ENCODE peak calls at places on chromosomes 6 and 20, in six cellular contexts. R is uterus, X is left ventricle myocardium inferior, D is endodermal cell, P is heart right ventricle, Y is lower lobe of right lung. G is an unnamed sample.

GRCh38 chr6:29723666-29724588 is 693 bp downstream of the HLA-F start:
- DNase-seq in R (peak; percentile 59), X (peak; percentile 57), D (peak; percentile 92), P (peak; percentile 60), Y (peak; percentile 61), G (no peak)

GRCh38 chr6:135667694-135668455 is 170.3 kb upstream of the AHI1 start:
- DNase-seq in R (no peak), X (peak; percentile 30), D (peak; percentile 58), P (peak; percentile 25), Y (no peak), G (no peak)

GRCh38 chr6:139257821-139258398 is 33.9 kb downstream of the TXLNB start:
- DNase-seq in R (no peak), X (no peak), D (peak; percentile 68), P (no peak), Y (no peak), G (no peak)

GRCh38 chr6:160996316-160996715 is 4.7 kb downstream of the MAP3K4 start:
- DNase-seq in R (no peak), X (no peak), D (no peak), P (no peak), Y (no peak), G (no peak)

GRCh38 chr6:17836298-17836697 is 129.6 kb upstream of the NUP153 start:
- DNase-seq in R (no peak), X (no peak), D (no peak), P (no peak), Y (no peak), G (no peak)

GRCh38 chr20:15012551-15012950 is 675.1 kb upstream of the FLRT3 start:
- DNase-seq in R (no peak), X (no peak), D (no peak), P (no peak), Y (no peak), G (no peak)

GRCh38 chr20:9660236-9660868 is 146.0 kb downstream of the LAMP5 start:
- DNase-seq in R (no peak), X (no peak), D (peak; percentile 82), P (no peak), Y (no peak), G (no peak)

GRCh38 chr6:37131104-37131959 is 38.6 kb upstream of the PIM1 start:
- DNase-seq in R (peak; percentile 64), X (peak; percentile 83), D (no peak), P (peak; percentile 51), Y (peak; percentile 89), G (peak; percentile 87)

GRCh38 chr6:45613678-45614077 is 235.9 kb upstream of the SUPT3H start:
- DNase-seq in R (peak; percentile 31), X (peak; percentile 19), D (no peak), P (no peak), Y (no peak), G (no peak)

GRCh38 chr6:45206793-45207492 is 121.2 kb upstream of the RUNX2 start:
- DNase-seq in R (no peak), X (no peak), D (no peak), P (no peak), Y (no peak), G (no peak)

GRCh38 chr6:145948328-145948727 is 15.8 kb downstream of the SHPRH start:
- DNase-seq in R (no peak), X (no peak), D (no peak), P (no peak), Y (no peak), G (no peak)

GRCh38 chr6:142846883-142847287 is 98.1 kb downstream of the HIVEP2 start:
- DNase-seq in R (peak; percentile 33), X (no peak), D (peak; percentile 52), P (no peak), Y (no peak), G (no peak)
- H3K4me1 ChIP-seq in R (peaks cover 4% of the 10 kb centered on the region), X (peaks cover 89% of the 10 kb centered on the region), D (peaks cover 13% of the 10 kb centered on the region), P (peaks cover 98% of the 10 kb centered on the region), Y (peaks cover 59% of the 10 kb centered on the region), G (peaks cover 12% of the 10 kb centered on the region)

GRCh38 chr6:21321076-21321475 is 272.5 kb upstream of the SOX4 start:
- DNase-seq in R (no peak), X (no peak), D (no peak), P (no peak), Y (no peak), G (no peak)
- H3K4me3 ChIP-seq in R (no peak overlapping the region), X (no peak overlapping the region), D (no peak overlapping the region), P (no peak overlapping the region), Y (no peak overlapping the region), G (no peak overlapping the region)

GRCh38 chr6:67896476-67896875 is 738.6 kb upstream of the ADGRB3 start:
- DNase-seq in R (no peak), X (no peak), D (no peak), P (no peak), Y (no peak), G (no peak)
- H3K4me1 ChIP-seq in R (no peaks in the 10 kb centered on the region), X (no peaks in the 10 kb centered on the region), D (no peaks in the 10 kb centered on the region), P (no peaks in the 10 kb centered on the region), Y (no peaks in the 10 kb centered on the region), G (no peaks in the 10 kb centered on the region)

DNA sequence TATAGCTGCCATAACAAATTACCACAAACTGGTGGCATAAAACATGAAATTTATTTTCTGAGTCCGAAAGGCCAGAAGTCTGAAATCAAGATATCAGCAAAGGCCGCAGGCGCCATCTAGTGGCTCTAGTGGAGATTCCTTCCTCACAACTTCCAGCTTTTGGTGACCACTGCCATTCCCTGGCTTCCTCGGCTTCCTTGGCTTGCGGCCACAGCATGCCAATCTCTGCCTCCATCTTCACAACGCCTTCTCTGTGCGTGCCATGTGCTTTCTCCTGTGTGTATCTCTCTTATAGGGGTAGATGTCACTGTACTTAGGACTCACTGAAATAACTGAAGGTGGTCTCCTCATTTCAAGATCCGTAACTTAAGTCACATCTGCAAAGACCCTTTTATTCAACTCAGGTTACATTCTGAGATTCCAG is 5.4 kb upstream of the PLAGL1 start:
- DNase-seq in R (peak; percentile 68), X (peak; percentile 73), D (peak; percentile 92), P (peak; percentile 69), Y (peak; percentile 87), G (peak; percentile 87)
- H3K4me3 ChIP-seq in R (no peak overlapping the region), X (no peak overlapping the region), D (peak overlapping the region; percentile 51), P (no peak overlapping the region), Y (no peak overlapping the region), G (no peak overlapping the region)

GRCh38 chr20:64056639-64056888 is 6.4 kb upstream of the TCEA2 start:
- DNase-seq in R (no peak), X (no peak), D (no peak), P (no peak), Y (no peak), G (no peak)
- H3K4me1 ChIP-seq in R (peaks cover 9% of the 10 kb centered on the region), X (peaks cover 57% of the 10 kb centered on the region), D (peaks cover 24% of the 10 kb centered on the region), P (peaks cover 52% of the 10 kb centered on the region), Y (peaks cover 50% of the 10 kb centered on the region), G (no peaks in the 10 kb centered on the region)

DNA sequence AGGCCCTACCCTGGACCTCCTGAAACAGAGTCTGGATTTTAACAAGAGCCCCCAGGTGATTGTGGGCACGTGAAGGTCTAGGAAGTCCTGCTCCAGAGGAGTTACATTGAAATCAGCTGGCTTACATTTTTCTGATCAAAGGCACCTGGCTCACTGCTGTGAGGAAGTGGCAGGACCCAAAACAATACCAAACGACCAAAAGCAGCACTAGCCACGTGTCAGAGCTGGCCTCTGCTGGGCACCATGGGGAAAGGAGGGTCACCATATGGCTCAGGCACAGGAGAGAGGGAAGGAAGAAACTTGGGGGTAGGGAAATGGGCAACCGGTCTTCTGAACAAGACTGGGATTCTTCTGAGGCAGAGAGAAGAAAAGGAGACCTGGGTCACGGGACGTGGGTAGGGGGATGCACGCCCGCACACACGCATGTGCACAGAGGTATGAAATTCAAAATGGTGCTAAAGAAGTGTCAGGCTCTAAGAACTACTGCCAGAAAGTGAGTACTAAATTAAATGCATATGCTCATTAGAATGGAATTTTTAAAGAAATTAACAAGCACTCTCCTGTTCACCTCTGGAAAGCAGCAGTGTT is 113.6 kb downstream of the TRERF1 start:
- DNase-seq in R (no peak), X (no peak), D (no peak), P (no peak), Y (no peak), G (no peak)
- H3K4me3 ChIP-seq in R (no peak overlapping the region), X (no peak overlapping the region), D (no peak overlapping the region), P (no peak overlapping the region), Y (no peak overlapping the region), G (no peak overlapping the region)

GRCh38 chr6:3382399-3383279 is 74.2 kb downstream of the SLC22A23 start:
- DNase-seq in R (no peak), X (no peak), D (no peak), P (no peak), Y (no peak), G (no peak)
- H3K4me1 ChIP-seq in R (no peaks in the 10 kb centered on the region), X (peaks cover 23% of the 10 kb centered on the region), D (no peaks in the 10 kb centered on the region), P (peaks cover 10% of the 10 kb centered on the region), Y (peaks cover 32% of the 10 kb centered on the region), G (no peaks in the 10 kb centered on the region)

DNA sequence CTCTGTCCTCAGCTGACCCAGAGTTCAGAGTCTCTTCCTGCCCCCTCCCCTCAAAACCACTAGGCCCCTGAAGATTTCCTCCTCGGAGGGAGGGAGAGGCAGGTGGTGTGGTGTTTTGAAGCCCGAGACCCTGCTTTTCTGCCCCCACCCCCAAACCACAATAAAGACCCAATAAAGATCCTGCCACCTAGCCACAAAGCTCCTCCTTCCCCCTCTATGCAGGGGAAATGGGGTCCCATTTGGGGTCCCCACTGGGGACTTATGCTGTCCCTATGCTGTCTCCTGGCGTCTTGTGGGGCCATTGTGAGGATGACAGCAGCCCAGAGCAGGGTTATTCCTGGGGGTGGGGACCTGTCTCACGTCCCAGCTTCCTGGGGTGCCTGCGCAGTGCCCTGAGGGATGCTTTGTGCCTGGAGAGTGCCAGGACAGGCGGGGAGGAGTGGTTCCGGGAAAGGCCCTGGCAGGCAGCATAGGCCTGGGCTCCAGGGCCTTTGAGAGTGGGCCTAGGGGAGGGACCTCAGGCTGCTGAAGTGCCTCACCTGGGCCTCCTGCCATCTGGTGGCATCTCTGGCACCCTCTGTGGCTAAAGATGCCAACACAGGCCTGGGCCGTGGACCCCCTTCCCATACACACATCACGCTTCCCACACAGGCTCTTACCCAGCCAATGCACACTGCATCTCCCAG is 8.0 kb upstream of the ARMC12 start:
- DNase-seq in R (peak; percentile 51), X (peak; percentile 65), D (no peak), P (peak; percentile 64), Y (peak; percentile 82), G (no peak)
- H3K4me3 ChIP-seq in R (peak overlapping the region; percentile 59), X (peak overlapping the region; percentile 69), D (no peak overlapping the region), P (peak overlapping the region; percentile 63), Y (peak overlapping the region; percentile 50), G (no peak overlapping the region)

GRCh38 chr6:75484535-75484934 is 9.1 kb downstream of the FILIP1 start:
- DNase-seq in R (no peak), X (no peak), D (no peak), P (no peak), Y (no peak), G (no peak)
- H3K4me1 ChIP-seq in R (no peaks in the 10 kb centered on the region), X (peaks cover 97% of the 10 kb centered on the region), D (peaks cover 6% of the 10 kb centered on the region), P (peaks cover 94% of the 10 kb centered on the region), Y (peaks cover 29% of the 10 kb centered on the region), G (peaks cover 45% of the 10 kb centered on the region)

GRCh38 chr6:136959471-136959891 is 37.4 kb downstream of the SLC35D3 start:
- DNase-seq in R (no peak), X (no peak), D (peak; percentile 75), P (peak; percentile 18), Y (peak; percentile 53), G (no peak)
- H3K4me3 ChIP-seq in R (no peak overlapping the region), X (no peak overlapping the region), D (no peak overlapping the region), P (no peak overlapping the region), Y (no peak overlapping the region), G (no peak overlapping the region)

G was measured in ascending aorta.